ENCODE peak calls at places on chromosomes 7 and 10, in ten cellular contexts. X is GM23338, L is kidney epithelial cell, C is GM13977, P is retinal pigment epithelial cell, I is nephron progenitor cell, T is astrocyte of the spinal cord, A is colonic mucosa, S is AG10803, K is mammary epithelial cell. V is an unnamed sample.
A peak's percentile ranks its signal among the peaks of the same experiment; 100 is the strongest.

GRCh38 chr10:71014021-71014782 is 125.8 kb upstream of the PCBD1 start:
- DNase-seq in K (no peak), I (no peak), P (no peak), A (no peak), L (no peak), S (no peak), T (no peak), X (no peak), C (no peak), V (no peak)

GRCh38 chr7:6071406-6071805 is 40.2 kb downstream of the ANKRD61 start:
- DNase-seq in A (no peak), L (no peak), K (no peak), S (no peak), T (no peak), X (no peak), C (no peak), I (no peak), P (no peak), V (no peak)

GRCh38 chr7:24970676-24971075 is 9.3 kb downstream of the OSBPL3 start:
- DNase-seq in C (no peak), S (peak; percentile 22), L (no peak), A (no peak), I (no peak), K (peak; percentile 69), P (no peak), X (no peak), T (peak; percentile 42), V (no peak)

GRCh38 chr7:132650498-132650897 is 74.2 kb upstream of the PLXNA4 start:
- DNase-seq in T (peak; percentile 70), K (peak; percentile 54), I (no peak), P (no peak), C (no peak), S (peak; percentile 91), A (no peak), L (peak; percentile 53), X (peak; percentile 52), V (no peak)

GRCh38 chr7:36129048-36129534 is 24.0 kb upstream of the EEPD1 start:
- DNase-seq in C (no peak), L (no peak), X (no peak), A (peak; percentile 67), S (peak; percentile 45), K (no peak), T (no peak), I (no peak), P (no peak), V (no peak)

GRCh38 chr10:69844698-69845097 is 43.0 kb downstream of the COL13A1 start:
- DNase-seq in S (no peak), I (no peak), T (no peak), P (no peak), K (no peak), L (no peak), X (no peak), C (no peak), A (no peak), V (no peak)

GRCh38 chr10:119207713-119208552 is 562 bp downstream of the GRK5 start:
- DNase-seq in A (peak; percentile 49), K (peak; percentile 59), P (no peak), X (peak; percentile 54), T (peak; percentile 59), I (peak; percentile 67), L (no peak), S (peak; percentile 53), C (no peak), V (peak; percentile 74)

GRCh38 chr10:118405933-118406332 is 63.8 kb upstream of the FAM204A start:
- DNase-seq in I (no peak), C (no peak), K (peak; percentile 12), S (peak; percentile 7), X (no peak), A (no peak), L (no peak), T (no peak), P (no peak), V (no peak)

GRCh38 chr10:121500591-121501341 is 97.5 kb downstream of the FGFR2 start:
- DNase-seq in A (no peak), T (no peak), P (peak; percentile 78), K (no peak), S (no peak), I (peak; percentile 60), X (no peak), C (no peak), L (no peak), V (no peak)

GRCh38 chr10:121495719-121496118 is 102.5 kb downstream of the FGFR2 start:
- DNase-seq in C (no peak), K (no peak), T (no peak), A (no peak), X (no peak), I (no peak), P (no peak), S (no peak), L (no peak), V (no peak)

GRCh38 chr10:121497513-121497912 is 100.7 kb downstream of the FGFR2 start:
- DNase-seq in P (no peak), S (no peak), X (no peak), L (no peak), C (no peak), I (no peak), K (peak; percentile 10), T (no peak), A (no peak), V (no peak)

GRCh38 chr10:121501796-121502195 is 96.4 kb downstream of the FGFR2 start:
- DNase-seq in T (no peak), X (no peak), L (no peak), C (no peak), A (no peak), S (no peak), K (no peak), P (no peak), I (no peak), V (no peak)

DNA sequence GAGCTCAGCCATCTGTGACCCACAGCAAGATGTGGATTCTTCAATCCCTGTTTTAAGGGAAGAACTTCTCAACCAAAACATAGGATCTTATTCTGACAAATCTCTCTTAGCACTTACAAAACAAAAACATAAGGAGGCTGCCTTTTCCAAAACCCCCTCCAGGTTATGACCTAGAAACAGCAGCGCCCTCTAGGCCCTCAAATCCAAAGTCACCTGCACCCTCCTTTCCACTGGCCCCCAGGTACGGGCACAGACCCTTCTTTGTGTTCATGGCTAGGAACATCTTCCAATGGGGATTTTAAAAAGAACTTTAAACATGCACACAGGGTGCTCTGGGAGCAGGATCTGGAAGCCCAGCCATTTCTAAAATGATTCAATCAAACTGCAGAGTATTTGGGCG is 100.2 kb downstream of the FGFR2 start:
- DNase-seq in X (peak; percentile 67), C (no peak), A (no peak), K (no peak), L (no peak), P (no peak), S (no peak), I (no peak), T (no peak), V (no peak)
- TF ChIP-seq CTCF in X (peak; percentile 59), C (no peak), A (no peak), K (no peak), L (no peak), P (peak; percentile 13), S (no peak), I (no peak), T (no peak), V (no peak)

GRCh38 chr10:5948999-5949759 is 28.2 kb downstream of the IL15RA start:
- DNase-seq in P (no peak), C (peak; percentile 49), L (no peak), S (peak; percentile 73), T (peak; percentile 64), I (peak; percentile 56), K (peak; percentile 55), A (peak; percentile 70), X (peak; percentile 86), V (peak; percentile 62)
- TF ChIP-seq CTCF in P (peak; percentile 72), C (peak; percentile 49), L (peak; percentile 72), S (peak; percentile 67), T (peak; percentile 71), I (peak; percentile 21), K (peak; percentile 54), A (peak; percentile 48), X (peak; percentile 73), V (no peak)

GRCh38 chr7:29637374-29637773 is 73.7 kb downstream of the PRR15 start:
- DNase-seq in P (no peak), S (no peak), I (no peak), C (no peak), T (no peak), X (no peak), A (no peak), L (no peak), K (no peak), V (no peak)

GRCh38 chr7:29641651-29642050 is 78.0 kb downstream of the PRR15 start:
- DNase-seq in L (no peak), I (no peak), K (no peak), C (no peak), T (peak; percentile 16), P (no peak), S (no peak), X (no peak), A (no peak), V (no peak)

GRCh38 chr7:29639887-29640600 is 76.4 kb downstream of the PRR15 start:
- DNase-seq in P (no peak), K (no peak), T (no peak), L (no peak), X (peak; percentile 27), C (no peak), S (no peak), I (peak; percentile 31), A (no peak), V (no peak)

GRCh38 chr7:29639386-29639785 is 75.8 kb downstream of the PRR15 start:
- DNase-seq in C (no peak), I (no peak), X (no peak), T (no peak), K (no peak), A (no peak), P (no peak), L (no peak), S (no peak), V (no peak)

DNA sequence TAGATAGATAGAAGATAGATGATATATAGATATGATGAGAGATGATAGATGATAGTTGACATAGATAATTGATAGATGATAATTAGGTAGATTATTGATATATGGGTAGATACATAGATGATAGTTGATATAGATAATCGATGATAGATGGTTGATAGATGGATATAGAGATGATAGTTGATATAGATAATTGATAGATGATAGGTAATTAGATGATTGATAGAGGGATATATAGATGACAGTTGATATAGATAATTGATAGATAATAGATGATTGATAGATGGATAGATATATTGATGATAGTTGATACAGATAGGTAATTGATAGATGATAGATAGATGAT is 72.3 kb downstream of the PRR15 start:
- DNase-seq in C (no peak), I (no peak), T (no peak), A (no peak), X (no peak), K (no peak), P (no peak), S (no peak), L (no peak), V (no peak)
- TF ChIP-seq CTCF in C (no peak), I (no peak), T (no peak), A (no peak), X (peak; percentile 9), K (no peak), P (no peak), S (no peak), L (no peak), V (no peak)

DNA sequence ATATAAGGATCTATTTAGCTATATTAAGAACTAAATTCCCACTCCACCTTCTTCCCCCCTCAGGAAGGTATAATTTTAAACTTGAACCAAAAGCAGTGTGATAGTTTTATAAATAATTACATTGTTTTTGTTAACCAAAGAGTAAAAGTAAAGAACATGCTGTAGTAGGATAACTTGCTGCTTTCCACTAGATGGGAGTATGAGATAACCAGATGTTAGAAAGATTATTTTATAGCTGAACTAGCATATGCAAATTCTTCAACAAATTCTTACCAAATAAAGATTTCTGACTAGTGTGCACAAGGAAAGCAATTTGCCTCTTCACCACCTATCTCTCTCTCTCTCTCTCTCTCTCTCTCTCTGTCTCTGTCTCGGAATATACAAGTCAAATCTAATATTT is 31.8 kb downstream of the TES start:
- DNase-seq in P (no peak), S (no peak), K (no peak), L (no peak), C (no peak), T (peak; percentile 26), A (no peak), I (no peak), X (no peak), V (no peak)
- TF ChIP-seq CTCF in P (no peak), S (peak; percentile 55), K (no peak), L (no peak), C (no peak), T (peak; percentile 23), A (no peak), I (no peak), X (no peak), V (no peak)